ENCODE peak calls at places on chromosomes 11 and 22, in four cellular contexts. One of them, this sample, is unnamed.
A peak's percentile ranks its signal among the peaks of the same experiment; 100 is the strongest.

GRCh38 chr22:46025973-46026906 is 49.3 kb upstream of the WNT7B start:
- DNase-seq in lower lobe of right lung: peak; percentile 28
- DNase-seq in endothelial cell: no peak
- DNase-seq in prostate gland: no peak
- DNase-seq in this sample: no peak

GRCh38 chr22:39996732-39997131 is 2.0 kb downstream of the FAM83F start:
- DNase-seq in lower lobe of right lung: no peak
- DNase-seq in endothelial cell: no peak
- DNase-seq in prostate gland: no peak
- DNase-seq in this sample: no peak

GRCh38 chr11:95827661-95828060 is 37.4 kb downstream of the CEP57 start:
- DNase-seq in lower lobe of right lung: no peak
- DNase-seq in endothelial cell: no peak
- DNase-seq in prostate gland: no peak
- DNase-seq in this sample: no peak

GRCh38 chr22:27050771-27051170 is 393.4 kb downstream of the MIAT start:
- DNase-seq in lower lobe of right lung: no peak
- DNase-seq in endothelial cell: no peak
- DNase-seq in prostate gland: no peak
- DNase-seq in this sample: no peak

GRCh38 chr22:42412744-42413220 is 19.4 kb downstream of the NFAM1 start:
- DNase-seq in lower lobe of right lung: no peak
- DNase-seq in endothelial cell: no peak
- DNase-seq in prostate gland: no peak
- DNase-seq in this sample: no peak

GRCh38 chr11:20015529-20016427 is 144.5 kb downstream of the DBX1 start:
- DNase-seq in lower lobe of right lung: no peak
- DNase-seq in endothelial cell: no peak
- DNase-seq in prostate gland: no peak
- DNase-seq in this sample: no peak

GRCh38 chr11:82998697-82999096 is 73.0 kb downstream of the RAB30 start:
- DNase-seq in lower lobe of right lung: no peak
- DNase-seq in endothelial cell: no peak
- DNase-seq in prostate gland: no peak
- DNase-seq in this sample: no peak

GRCh38 chr11:117094776-117095175 is 3.5 kb downstream of the SIK3 start:
- DNase-seq in lower lobe of right lung: no peak
- DNase-seq in endothelial cell: no peak
- DNase-seq in prostate gland: no peak
- DNase-seq in this sample: no peak

GRCh38 chr11:61782841-61783240 is 9.6 kb downstream of the TMEM258 start:
- DNase-seq in lower lobe of right lung: no peak
- DNase-seq in endothelial cell: no peak
- DNase-seq in prostate gland: no peak
- DNase-seq in this sample: no peak

GRCh38 chr11:129896062-129896461 is 684 bp upstream of the NFRKB start:
- DNase-seq in lower lobe of right lung: peak; percentile 57
- DNase-seq in endothelial cell: no peak
- DNase-seq in prostate gland: no peak
- DNase-seq in this sample: no peak

GRCh38 chr22:35894937-35895708 is 133.5 kb downstream of the RBFOX2 start:
- DNase-seq in lower lobe of right lung: no peak
- DNase-seq in endothelial cell: no peak
- DNase-seq in prostate gland: peak; percentile 51
- DNase-seq in this sample: peak; percentile 69

GRCh38 chr11:100892886-100893285 is 205.8 kb downstream of the ARHGAP42 start:
- DNase-seq in lower lobe of right lung: no peak
- DNase-seq in endothelial cell: no peak
- DNase-seq in prostate gland: no peak
- DNase-seq in this sample: no peak

GRCh38 chr11:119566299-119566698 is 143.3 kb upstream of the THY1 start:
- DNase-seq in lower lobe of right lung: no peak
- DNase-seq in endothelial cell: no peak
- DNase-seq in prostate gland: no peak
- DNase-seq in this sample: no peak

GRCh38 chr11:68678031-68678441 is 6.3 kb upstream of the GAL start:
- DNase-seq in lower lobe of right lung: no peak
- DNase-seq in endothelial cell: no peak
- DNase-seq in prostate gland: no peak
- DNase-seq in this sample: no peak

GRCh38 chr22:37776639-37777005 is 31.1 kb upstream of the GCAT start:
- DNase-seq in lower lobe of right lung: no peak
- DNase-seq in endothelial cell: no peak
- DNase-seq in prostate gland: no peak
- DNase-seq in this sample: no peak

GRCh38 chr22:38925571-38926041 is 31.8 kb upstream of the APOBEC3A start:
- DNase-seq in lower lobe of right lung: no peak
- DNase-seq in endothelial cell: no peak
- DNase-seq in prostate gland: no peak
- DNase-seq in this sample: no peak

GRCh38 chr11:134915881-134916280 is 503.8 kb upstream of the B3GAT1 start:
- DNase-seq in lower lobe of right lung: no peak
- DNase-seq in endothelial cell: no peak
- DNase-seq in prostate gland: no peak
- DNase-seq in this sample: no peak

GRCh38 chr11:134915212-134915611 is 503.2 kb upstream of the B3GAT1 start:
- DNase-seq in lower lobe of right lung: no peak
- DNase-seq in endothelial cell: no peak
- DNase-seq in prostate gland: no peak
- DNase-seq in this sample: no peak

GRCh38 chr11:134913391-134913790 is 501.3 kb upstream of the B3GAT1 start:
- DNase-seq in lower lobe of right lung: no peak
- DNase-seq in endothelial cell: no peak
- DNase-seq in prostate gland: no peak
- DNase-seq in this sample: no peak

GRCh38 chr11:134916421-134916820 is 504.4 kb upstream of the B3GAT1 start:
- DNase-seq in lower lobe of right lung: no peak
- DNase-seq in endothelial cell: no peak
- DNase-seq in prostate gland: no peak
- DNase-seq in this sample: no peak

DNA sequence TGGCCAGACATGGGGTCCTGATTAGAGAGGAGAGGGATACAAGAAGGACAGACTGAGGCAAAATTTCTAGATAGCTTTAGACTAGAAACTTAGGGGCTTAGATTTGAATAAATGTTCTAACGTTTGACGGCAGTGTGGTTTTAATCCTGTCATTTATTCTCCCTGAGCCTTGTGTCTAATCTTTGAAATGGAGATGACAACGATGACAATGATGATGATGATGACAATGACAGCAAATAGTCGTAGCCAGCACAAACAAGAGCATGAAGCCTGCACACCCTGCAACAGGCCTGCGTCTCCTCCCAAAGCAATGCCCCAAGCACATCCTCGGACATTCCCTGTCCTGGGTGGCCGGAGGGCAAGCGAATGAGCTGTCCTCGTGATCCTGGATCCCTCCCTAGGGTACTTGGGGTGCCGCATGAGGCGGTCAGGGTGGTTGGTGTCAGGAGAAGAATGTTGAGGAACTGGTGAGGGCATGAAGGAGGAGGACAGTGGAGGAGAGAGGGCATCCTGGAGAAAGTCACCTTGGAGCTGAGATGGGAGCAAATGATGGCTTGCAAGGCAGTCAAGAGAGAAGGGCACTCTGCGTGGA is 502.1 kb upstream of the B3GAT1 start:
- DNase-seq in lower lobe of right lung: no peak
- DNase-seq in endothelial cell: no peak
- DNase-seq in prostate gland: no peak
- DNase-seq in this sample: no peak
- TF ChIP-seq CTCF in lower lobe of right lung: no peak
- TF ChIP-seq CTCF in endothelial cell: no peak
- TF ChIP-seq CTCF in prostate gland: no peak
- TF ChIP-seq CTCF in this sample: no peak

GRCh38 chr11:90113541-90113940 is 20.9 kb upstream of the NAALAD2 start:
- DNase-seq in lower lobe of right lung: no peak
- DNase-seq in endothelial cell: no peak
- DNase-seq in prostate gland: no peak
- DNase-seq in this sample: no peak
- TF ChIP-seq CTCF in lower lobe of right lung: peak; percentile 34
- TF ChIP-seq CTCF in endothelial cell: peak; percentile 70
- TF ChIP-seq CTCF in prostate gland: peak; percentile 20
- TF ChIP-seq CTCF in this sample: peak; percentile 20

GRCh38 chr11:7534030-7534378 is 20.2 kb downstream of the PPFIBP2 start:
- DNase-seq in lower lobe of right lung: no peak
- DNase-seq in endothelial cell: no peak
- DNase-seq in prostate gland: no peak
- DNase-seq in this sample: no peak

GRCh38 chr11:7537260-7537659 is 23.5 kb downstream of the PPFIBP2 start:
- DNase-seq in lower lobe of right lung: no peak
- DNase-seq in endothelial cell: no peak
- DNase-seq in prostate gland: no peak
- DNase-seq in this sample: no peak

GRCh38 chr11:7538466-7539454 is 25.0 kb downstream of the PPFIBP2 start:
- DNase-seq in lower lobe of right lung: no peak
- DNase-seq in endothelial cell: no peak
- DNase-seq in prostate gland: peak; percentile 88
- DNase-seq in this sample: peak; percentile 28

GRCh38 chr11:7538023-7538422 is 24.2 kb downstream of the PPFIBP2 start:
- DNase-seq in lower lobe of right lung: no peak
- DNase-seq in endothelial cell: no peak
- DNase-seq in prostate gland: no peak
- DNase-seq in this sample: no peak

DNA sequence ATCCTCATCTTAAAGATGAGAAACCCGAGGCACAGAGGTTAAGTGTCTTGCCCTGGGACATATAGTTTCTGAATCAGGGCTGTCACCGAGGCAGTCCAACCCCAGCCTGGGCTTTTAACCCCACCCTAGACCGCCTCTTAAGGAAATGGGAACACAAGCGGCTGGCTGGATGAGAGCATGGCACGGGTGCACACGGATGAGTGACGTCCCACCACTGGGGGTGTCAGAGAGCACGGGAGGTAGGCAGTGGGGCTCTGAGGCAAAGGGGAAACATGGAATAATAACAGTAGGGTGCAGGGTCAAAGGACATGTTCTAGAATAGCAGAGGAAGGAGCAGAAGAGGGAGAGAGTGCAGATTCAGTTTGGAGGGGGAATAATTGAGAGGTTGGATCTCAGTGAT is 22.3 kb downstream of the PPFIBP2 start:
- DNase-seq in lower lobe of right lung: no peak
- DNase-seq in endothelial cell: peak; percentile 22
- DNase-seq in prostate gland: no peak
- DNase-seq in this sample: no peak
- TF ChIP-seq CTCF in lower lobe of right lung: no peak
- TF ChIP-seq CTCF in endothelial cell: no peak
- TF ChIP-seq CTCF in prostate gland: no peak
- TF ChIP-seq CTCF in this sample: no peak

GRCh38 chr11:31913985-31914384 is 102.9 kb upstream of the PAX6 start:
- DNase-seq in lower lobe of right lung: no peak
- DNase-seq in endothelial cell: no peak
- DNase-seq in prostate gland: no peak
- DNase-seq in this sample: no peak
- TF ChIP-seq CTCF in lower lobe of right lung: no peak
- TF ChIP-seq CTCF in endothelial cell: no peak
- TF ChIP-seq CTCF in prostate gland: no peak
- TF ChIP-seq CTCF in this sample: no peak

GRCh38 chr11:88544656-88545280 is 207.2 kb upstream of the CTSC start:
- DNase-seq in lower lobe of right lung: no peak
- DNase-seq in endothelial cell: no peak
- DNase-seq in prostate gland: no peak
- DNase-seq in this sample: no peak
- TF ChIP-seq CTCF in lower lobe of right lung: no peak
- TF ChIP-seq CTCF in endothelial cell: no peak
- TF ChIP-seq CTCF in prostate gland: no peak
- TF ChIP-seq CTCF in this sample: no peak

GRCh38 chr11:78414321-78415051 is 3.1 kb downstream of the GAB2 start:
- DNase-seq in lower lobe of right lung: no peak
- DNase-seq in endothelial cell: no peak
- DNase-seq in prostate gland: no peak
- DNase-seq in this sample: no peak
- TF ChIP-seq CTCF in lower lobe of right lung: peak; percentile 53
- TF ChIP-seq CTCF in endothelial cell: peak; percentile 73
- TF ChIP-seq CTCF in prostate gland: peak; percentile 42
- TF ChIP-seq CTCF in this sample: peak; percentile 65

GRCh38 chr11:35305670-35306382 is 113.5 kb downstream of the SLC1A2 start:
- DNase-seq in lower lobe of right lung: no peak
- DNase-seq in endothelial cell: peak; percentile 57
- DNase-seq in prostate gland: peak; percentile 16
- DNase-seq in this sample: no peak
- TF ChIP-seq CTCF in lower lobe of right lung: peak; percentile 36
- TF ChIP-seq CTCF in endothelial cell: peak; percentile 32
- TF ChIP-seq CTCF in prostate gland: peak; percentile 44
- TF ChIP-seq CTCF in this sample: peak; percentile 55

GRCh38 chr22:45007946-45008852 is 1.6 kb downstream of the PHF21B start:
- DNase-seq in lower lobe of right lung: no peak
- DNase-seq in endothelial cell: peak; percentile 40
- DNase-seq in prostate gland: peak; percentile 32
- DNase-seq in this sample: no peak
- TF ChIP-seq CTCF in lower lobe of right lung: no peak
- TF ChIP-seq CTCF in endothelial cell: no peak
- TF ChIP-seq CTCF in prostate gland: no peak
- TF ChIP-seq CTCF in this sample: no peak

DNA sequence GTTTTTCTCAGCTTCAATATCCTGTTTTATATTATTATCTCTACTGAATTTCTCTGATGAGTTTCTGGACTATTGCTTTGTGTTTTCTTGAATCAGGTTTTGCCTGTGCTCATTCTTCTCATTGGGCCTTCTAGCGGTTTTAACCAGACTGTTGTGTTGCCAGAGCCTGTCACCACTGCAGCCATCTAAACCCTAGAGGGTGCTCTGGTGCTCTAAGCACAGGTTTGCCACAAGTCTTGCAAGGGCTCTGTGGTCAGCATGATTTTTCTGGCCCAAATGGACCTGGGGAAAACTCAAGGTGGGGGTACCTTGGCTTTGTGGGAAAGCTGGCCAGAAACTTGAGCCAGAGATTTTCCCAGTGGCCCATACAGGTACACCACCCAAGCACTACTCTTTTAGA is 52.4 kb upstream of the TYR start:
- DNase-seq in lower lobe of right lung: no peak
- DNase-seq in endothelial cell: no peak
- DNase-seq in prostate gland: no peak
- DNase-seq in this sample: no peak
- TF ChIP-seq CTCF in lower lobe of right lung: no peak
- TF ChIP-seq CTCF in endothelial cell: no peak
- TF ChIP-seq CTCF in prostate gland: no peak
- TF ChIP-seq CTCF in this sample: no peak

This sample was measured in AG09319.